ENCODE peak calls at places on chromosomes 11 and 22, in nine cellular contexts. One of them, this sample, is unnamed.
A peak's percentile ranks its signal among the peaks of the same experiment; 100 is the strongest.

GRCh38 chr11:133928628-133929059 is 28.1 kb downstream of the IGSF9B start:
- DNase-seq in A549: no peak
- DNase-seq in breast epithelium: peak; percentile 77
- DNase-seq in WTC11: peak; percentile 24
- DNase-seq in lower leg skin: no peak
- DNase-seq in fibroblast of mammary gland: no peak
- DNase-seq in GM10248: no peak
- DNase-seq in choroid plexus epithelial cell: peak; percentile 5
- DNase-seq in left ventricle myocardium inferior: no peak
- DNase-seq in this sample: peak; percentile 43

GRCh38 chr22:16915711-16916110 is 90.5 kb upstream of the XKR3 start:
- DNase-seq in left ventricle myocardium inferior: no peak
- DNase-seq in A549: no peak
- DNase-seq in WTC11: no peak
- DNase-seq in choroid plexus epithelial cell: no peak
- DNase-seq in breast epithelium: no peak
- DNase-seq in GM10248: no peak
- DNase-seq in lower leg skin: no peak
- DNase-seq in fibroblast of mammary gland: peak; percentile 55
- DNase-seq in this sample: no peak

GRCh38 chr11:55655096-55655495 is 6.9 kb upstream of the OR4C6 start:
- DNase-seq in left ventricle myocardium inferior: no peak
- DNase-seq in lower leg skin: no peak
- DNase-seq in choroid plexus epithelial cell: no peak
- DNase-seq in fibroblast of mammary gland: no peak
- DNase-seq in breast epithelium: no peak
- DNase-seq in A549: no peak
- DNase-seq in WTC11: no peak
- DNase-seq in GM10248: no peak
- DNase-seq in this sample: no peak

GRCh38 chr11:134471341-134472187 is 59.5 kb upstream of the B3GAT1 start:
- DNase-seq in GM10248: no peak
- DNase-seq in WTC11: no peak
- DNase-seq in A549: no peak
- DNase-seq in fibroblast of mammary gland: no peak
- DNase-seq in left ventricle myocardium inferior: no peak
- DNase-seq in choroid plexus epithelial cell: no peak
- DNase-seq in lower leg skin: peak; percentile 64
- DNase-seq in breast epithelium: no peak
- DNase-seq in this sample: no peak

GRCh38 chr11:120564573-120565301 is 53.2 kb downstream of the GRIK4 start:
- DNase-seq in GM10248: peak; percentile 89
- DNase-seq in breast epithelium: peak; percentile 60
- DNase-seq in WTC11: peak; percentile 38
- DNase-seq in A549: no peak
- DNase-seq in choroid plexus epithelial cell: peak; percentile 31
- DNase-seq in fibroblast of mammary gland: peak; percentile 56
- DNase-seq in left ventricle myocardium inferior: peak; percentile 45
- DNase-seq in lower leg skin: peak; percentile 87
- DNase-seq in this sample: peak; percentile 20

GRCh38 chr11:88421530-88421929 is 84.0 kb upstream of the CTSC start:
- DNase-seq in breast epithelium: no peak
- DNase-seq in GM10248: peak; percentile 44
- DNase-seq in fibroblast of mammary gland: peak; percentile 68
- DNase-seq in WTC11: no peak
- DNase-seq in lower leg skin: no peak
- DNase-seq in A549: no peak
- DNase-seq in left ventricle myocardium inferior: no peak
- DNase-seq in choroid plexus epithelial cell: peak; percentile 75
- DNase-seq in this sample: peak; percentile 18

GRCh38 chr11:8038811-8039529 is 42.0 kb upstream of the TUB start:
- DNase-seq in lower leg skin: peak; percentile 74
- DNase-seq in WTC11: no peak
- DNase-seq in A549: no peak
- DNase-seq in choroid plexus epithelial cell: no peak
- DNase-seq in left ventricle myocardium inferior: no peak
- DNase-seq in fibroblast of mammary gland: no peak
- DNase-seq in breast epithelium: no peak
- DNase-seq in GM10248: no peak
- DNase-seq in this sample: no peak

GRCh38 chr11:122817121-122817520 is 21.2 kb upstream of the CRTAM start:
- DNase-seq in WTC11: no peak
- DNase-seq in lower leg skin: no peak
- DNase-seq in GM10248: no peak
- DNase-seq in choroid plexus epithelial cell: no peak
- DNase-seq in A549: no peak
- DNase-seq in fibroblast of mammary gland: peak; percentile 34
- DNase-seq in breast epithelium: no peak
- DNase-seq in left ventricle myocardium inferior: no peak
- DNase-seq in this sample: peak; percentile 46

GRCh38 chr22:30875481-30876215 is 92.9 kb downstream of the MORC2 start:
- DNase-seq in fibroblast of mammary gland: no peak
- DNase-seq in choroid plexus epithelial cell: no peak
- DNase-seq in GM10248: no peak
- DNase-seq in lower leg skin: peak; percentile 77
- DNase-seq in left ventricle myocardium inferior: peak; percentile 76
- DNase-seq in A549: no peak
- DNase-seq in breast epithelium: peak; percentile 39
- DNase-seq in WTC11: peak; percentile 7
- DNase-seq in this sample: no peak

GRCh38 chr11:84390441-84391078 is 1104.4 kb upstream of the CCDC90B start:
- DNase-seq in fibroblast of mammary gland: peak; percentile 9
- DNase-seq in A549: no peak
- DNase-seq in lower leg skin: no peak
- DNase-seq in breast epithelium: no peak
- DNase-seq in WTC11: peak; percentile 43
- DNase-seq in left ventricle myocardium inferior: no peak
- DNase-seq in GM10248: no peak
- DNase-seq in choroid plexus epithelial cell: peak; percentile 6
- DNase-seq in this sample: peak; percentile 23
- TF ChIP-seq CTCF in fibroblast of mammary gland: no peak
- TF ChIP-seq CTCF in A549: no peak
- TF ChIP-seq CTCF in lower leg skin: no peak
- TF ChIP-seq CTCF in breast epithelium: no peak
- TF ChIP-seq CTCF in WTC11: peak; percentile 18
- TF ChIP-seq CTCF in left ventricle myocardium inferior: no peak
- TF ChIP-seq CTCF in GM10248: no peak
- TF ChIP-seq CTCF in choroid plexus epithelial cell: no peak
- TF ChIP-seq CTCF in this sample: no peak

DNA sequence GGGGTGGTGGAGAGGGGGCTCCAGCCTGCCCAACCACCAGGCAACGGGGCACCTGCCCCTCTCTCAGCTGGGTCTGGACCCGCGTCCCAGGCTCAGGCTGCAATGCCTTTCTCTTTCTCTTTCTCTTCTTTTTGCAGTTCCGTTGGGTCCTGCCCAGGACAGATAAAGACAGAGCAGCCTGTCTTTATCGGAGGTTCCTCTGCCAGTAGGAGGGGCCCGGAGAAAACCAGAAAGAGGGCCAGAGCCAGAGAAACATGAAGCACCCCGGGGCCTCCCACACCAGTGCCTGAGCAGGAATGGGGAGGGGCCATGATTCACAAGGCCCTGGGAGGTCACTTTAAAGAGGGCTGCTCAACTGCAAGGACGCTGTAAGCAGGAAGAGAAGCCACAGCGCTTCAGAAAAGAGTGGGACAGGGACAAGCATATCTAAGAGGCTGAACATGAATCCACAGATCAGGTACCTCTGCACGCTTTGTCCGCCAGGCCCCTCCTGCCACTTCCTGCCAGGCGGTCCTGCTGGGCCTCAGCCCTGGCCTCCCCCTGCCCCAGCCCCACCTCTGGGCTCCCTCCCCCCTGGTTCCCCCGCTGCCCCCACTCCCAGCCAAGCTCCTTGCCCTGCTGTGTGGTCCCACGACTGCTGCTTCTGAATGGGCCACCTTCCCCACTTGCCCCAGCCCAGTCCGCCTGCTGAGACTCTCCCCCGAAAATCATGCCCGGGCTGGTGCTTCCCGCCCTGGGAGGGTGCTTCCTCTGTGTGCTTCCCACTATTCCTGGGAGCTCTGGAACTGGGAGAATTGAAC is at the start of gene APOBEC3C:
- DNase-seq in choroid plexus epithelial cell: peak; percentile 92
- DNase-seq in GM10248: peak; percentile 88
- DNase-seq in lower leg skin: peak; percentile 94
- DNase-seq in WTC11: peak; percentile 50
- DNase-seq in breast epithelium: peak; percentile 74
- DNase-seq in fibroblast of mammary gland: peak; percentile 88
- DNase-seq in left ventricle myocardium inferior: peak; percentile 76
- DNase-seq in A549: peak; percentile 58
- DNase-seq in this sample: peak; percentile 76
- TF ChIP-seq CTCF in choroid plexus epithelial cell: peak; percentile 38
- TF ChIP-seq CTCF in GM10248: peak; percentile 44
- TF ChIP-seq CTCF in lower leg skin: no peak
- TF ChIP-seq CTCF in WTC11: no peak
- TF ChIP-seq CTCF in breast epithelium: no peak
- TF ChIP-seq CTCF in fibroblast of mammary gland: no peak
- TF ChIP-seq CTCF in left ventricle myocardium inferior: no peak
- TF ChIP-seq CTCF in A549: no peak
- TF ChIP-seq CTCF in this sample: no peak

DNA sequence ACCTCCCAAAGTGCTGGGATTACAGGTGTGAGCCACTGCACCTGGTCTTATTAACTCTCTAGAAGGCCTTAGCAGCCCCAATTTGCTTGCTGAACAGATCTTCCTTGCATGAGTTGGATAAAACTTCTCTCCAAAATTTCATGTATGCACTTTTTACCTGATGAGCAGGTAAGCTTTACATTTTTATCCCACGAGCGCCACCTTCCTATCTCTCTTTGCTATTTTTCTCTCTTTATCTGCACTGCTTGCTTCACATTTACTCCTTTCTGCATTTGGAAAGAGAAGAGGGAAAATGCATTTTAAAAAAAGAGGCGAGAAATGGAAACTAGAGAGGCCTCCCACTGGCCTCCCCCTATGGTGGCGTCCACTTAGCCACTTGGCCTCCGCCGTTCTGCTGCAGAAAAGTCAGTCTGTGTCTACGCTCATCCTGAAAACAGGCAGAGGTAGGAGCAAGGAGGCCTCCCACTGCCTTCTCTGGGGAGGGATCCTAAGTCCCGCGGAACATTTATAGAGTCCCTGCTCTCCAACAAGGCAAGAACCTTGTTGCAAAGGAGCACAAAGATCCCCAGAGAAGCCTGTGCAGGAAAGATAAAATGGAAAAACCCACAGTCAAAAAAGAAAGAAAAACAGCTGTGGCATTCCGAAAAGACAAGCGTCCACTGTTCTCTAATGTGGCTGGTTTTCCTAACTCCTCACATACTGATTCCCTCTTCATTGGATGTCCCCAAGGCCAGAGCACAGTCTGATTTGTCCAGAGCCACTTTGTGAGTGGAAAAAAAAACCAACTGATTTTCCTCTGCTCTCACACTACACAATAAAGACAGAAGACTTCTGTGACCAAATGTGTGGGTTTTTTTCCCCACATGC is 62.2 kb upstream of the INCENP start:
- DNase-seq in A549: no peak
- DNase-seq in fibroblast of mammary gland: no peak
- DNase-seq in left ventricle myocardium inferior: no peak
- DNase-seq in choroid plexus epithelial cell: no peak
- DNase-seq in WTC11: no peak
- DNase-seq in GM10248: no peak
- DNase-seq in lower leg skin: no peak
- DNase-seq in breast epithelium: no peak
- DNase-seq in this sample: no peak
- TF ChIP-seq CTCF in A549: no peak
- TF ChIP-seq CTCF in fibroblast of mammary gland: no peak
- TF ChIP-seq CTCF in left ventricle myocardium inferior: no peak
- TF ChIP-seq CTCF in choroid plexus epithelial cell: no peak
- TF ChIP-seq CTCF in WTC11: no peak
- TF ChIP-seq CTCF in GM10248: no peak
- TF ChIP-seq CTCF in lower leg skin: no peak
- TF ChIP-seq CTCF in breast epithelium: peak; percentile 48
- TF ChIP-seq CTCF in this sample: no peak

DNA sequence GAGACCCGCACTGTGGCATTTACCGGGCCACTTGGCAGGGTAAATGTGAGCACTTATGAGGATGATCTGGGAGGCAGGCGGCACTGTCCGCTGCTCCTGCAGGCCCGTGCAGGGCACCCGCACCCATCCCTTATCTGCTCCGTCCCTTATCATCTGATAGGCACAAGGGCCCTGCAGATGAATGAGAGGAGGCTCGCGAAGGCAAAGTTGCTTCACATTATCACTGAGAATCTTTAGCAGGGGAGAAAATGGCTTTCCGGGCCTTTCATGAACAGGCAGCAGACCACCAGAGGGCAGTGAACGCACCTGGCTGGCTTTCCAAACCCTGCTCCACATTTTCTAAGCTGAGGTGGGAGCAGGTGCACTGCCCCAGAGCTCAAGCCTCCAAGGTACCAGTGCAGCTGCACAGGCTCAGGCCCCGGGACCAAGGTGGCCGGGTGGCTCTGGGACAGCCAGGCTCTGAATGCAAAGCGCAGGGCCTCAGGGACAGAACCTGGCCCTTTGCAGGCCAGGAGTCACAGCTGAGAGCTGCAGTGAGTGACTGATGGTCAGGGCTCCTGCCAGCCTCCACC is 165.6 kb downstream of the SHANK2 start:
- DNase-seq in choroid plexus epithelial cell: peak; percentile 43
- DNase-seq in left ventricle myocardium inferior: no peak
- DNase-seq in lower leg skin: no peak
- DNase-seq in GM10248: no peak
- DNase-seq in WTC11: peak; percentile 76
- DNase-seq in A549: peak; percentile 31
- DNase-seq in breast epithelium: no peak
- DNase-seq in fibroblast of mammary gland: peak; percentile 23
- DNase-seq in this sample: peak; percentile 42
- TF ChIP-seq CTCF in choroid plexus epithelial cell: peak; percentile 71
- TF ChIP-seq CTCF in left ventricle myocardium inferior: peak; percentile 60
- TF ChIP-seq CTCF in lower leg skin: no peak
- TF ChIP-seq CTCF in GM10248: peak; percentile 26
- TF ChIP-seq CTCF in WTC11: no peak
- TF ChIP-seq CTCF in A549: peak; percentile 62
- TF ChIP-seq CTCF in breast epithelium: peak; percentile 43
- TF ChIP-seq CTCF in fibroblast of mammary gland: peak; percentile 57
- TF ChIP-seq CTCF in this sample: peak; percentile 41

DNA sequence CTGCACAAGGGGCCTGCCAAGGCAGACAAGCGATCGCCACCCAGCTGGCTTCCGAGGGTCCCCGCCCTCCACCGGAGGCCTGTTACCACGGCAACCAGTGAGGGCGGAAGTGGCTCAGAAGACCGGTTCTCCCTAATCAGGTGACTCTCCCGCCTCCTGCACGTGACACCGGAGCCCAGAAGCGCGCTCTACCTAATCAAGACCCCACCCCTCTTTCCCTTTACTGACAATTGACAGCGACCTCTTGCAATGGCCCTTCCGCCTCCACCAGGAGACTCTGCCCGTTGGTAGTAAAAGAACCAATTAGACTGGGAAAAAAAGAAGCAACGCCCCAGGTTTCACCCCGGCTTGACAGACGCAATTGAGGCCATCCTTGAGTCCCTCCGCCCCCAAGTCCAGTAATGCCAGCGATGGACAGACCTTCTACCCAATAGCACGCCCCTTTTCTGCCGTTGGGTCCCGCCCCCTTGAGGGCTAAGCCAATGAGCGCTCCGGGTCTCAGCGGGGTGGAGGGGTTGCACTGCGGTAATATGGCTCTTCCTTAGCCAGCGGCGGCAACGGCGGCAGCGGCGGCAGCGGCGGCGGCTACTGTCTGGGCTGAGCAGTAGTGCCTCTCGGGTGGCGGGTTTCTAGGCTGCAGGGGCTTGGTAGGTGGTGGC is at the start of gene UVRAG:
- DNase-seq in breast epithelium: peak; percentile 99
- DNase-seq in GM10248: peak; percentile 96
- DNase-seq in lower leg skin: peak; percentile 100
- DNase-seq in left ventricle myocardium inferior: peak; percentile 97
- DNase-seq in choroid plexus epithelial cell: peak; percentile 100
- DNase-seq in A549: peak; percentile 99
- DNase-seq in WTC11: peak; percentile 98
- DNase-seq in fibroblast of mammary gland: peak; percentile 99
- DNase-seq in this sample: peak; percentile 98
- TF ChIP-seq CTCF in breast epithelium: peak; percentile 68
- TF ChIP-seq CTCF in GM10248: no peak
- TF ChIP-seq CTCF in lower leg skin: no peak
- TF ChIP-seq CTCF in left ventricle myocardium inferior: peak; percentile 48
- TF ChIP-seq CTCF in choroid plexus epithelial cell: peak; percentile 11
- TF ChIP-seq CTCF in A549: no peak
- TF ChIP-seq CTCF in WTC11: no peak
- TF ChIP-seq CTCF in fibroblast of mammary gland: peak; percentile 4
- TF ChIP-seq CTCF in this sample: no peak

This sample was measured in Calu3.